ENCODE peak calls at places on chromosomes 11 and 22, in seven cellular contexts. H is cardiac muscle cell; F is effector memory CD4-positive, alpha-beta T cell; C is ovary; I is left ventricle myocardium inferior; W is PC-3; Q is substantia nigra. A is an unnamed sample.

GRCh38 chr22:44180706-44181032 is at the start of gene PARVG:
- DNase-seq in C (no peak), Q (no peak), H (no peak), F (no peak), W (peak), I (no peak), A (peak)

GRCh38 chr22:18023509-18024275 is 669 bp downstream of the MICAL3 start:
- DNase-seq in H (peak), W (peak), F (no peak), I (peak), C (peak), Q (peak), A (peak)

GRCh38 chr22:24137595-24137994 is 43.7 kb upstream of the SUSD2 start:
- DNase-seq in H (peak), Q (no peak), F (no peak), I (no peak), C (no peak), W (no peak), A (no peak)

GRCh38 chr11:59560290-59560701 is 49.0 kb downstream of the OR4D9 start:
- DNase-seq in H (peak), C (peak), I (no peak), F (peak), Q (peak), W (peak), A (peak)

GRCh38 chr11:78420255-78420764 is 2.7 kb upstream of the GAB2 start:
- DNase-seq in C (peak), Q (peak), F (no peak), W (peak), H (peak), I (peak), A (peak)

GRCh38 chr11:79762271-79762935 is 321.6 kb upstream of the TENM4 start:
- DNase-seq in I (no peak), H (no peak), C (peak), F (no peak), W (peak), Q (no peak), A (no peak)

GRCh38 chr11:16883179-16883578 is 131.0 kb downstream of the PLEKHA7 start:
- DNase-seq in H (no peak), Q (no peak), C (no peak), I (peak), F (no peak), W (peak), A (peak)

GRCh38 chr11:63551889-63552266 is 11.3 kb downstream of the PLAAT2 start:
- DNase-seq in W (no peak), Q (no peak), I (no peak), C (no peak), F (no peak), H (no peak), A (no peak)

GRCh38 chr11:134531331-134532135 is 119.5 kb upstream of the B3GAT1 start:
- DNase-seq in I (peak), W (no peak), H (no peak), F (no peak), C (no peak), Q (no peak), A (no peak)

GRCh38 chr11:123231263-123231662 is 36.2 kb upstream of the CLMP start:
- DNase-seq in Q (no peak), I (no peak), C (no peak), F (no peak), W (no peak), H (peak), A (no peak)

GRCh38 chr22:22157500-22157822 is 87.1 kb upstream of the VPREB1 start:
- DNase-seq in F (no peak), C (no peak), I (no peak), Q (no peak), H (no peak), W (no peak), A (no peak)

GRCh38 chr11:393219-394033 is 583 bp upstream of the PKP3 start:
- DNase-seq in C (no peak), F (no peak), I (no peak), Q (no peak), W (peak), H (peak), A (peak)

GRCh38 chr11:12029738-12030363 is 21.4 kb upstream of the DKK3 start:
- DNase-seq in C (no peak), I (no peak), H (no peak), Q (no peak), W (peak), F (no peak), A (peak)

GRCh38 chr11:32316232-32316631 is 119.1 kb downstream of the WT1 start:
- DNase-seq in H (no peak), Q (no peak), F (no peak), I (no peak), C (no peak), W (no peak), A (no peak)

GRCh38 chr11:1373536-1374214 is 16.1 kb upstream of the BRSK2 start:
- DNase-seq in I (no peak), H (no peak), Q (no peak), C (no peak), F (no peak), W (no peak), A (no peak)

GRCh38 chr11:129375731-129376657 is at the start of gene BARX2:
- DNase-seq in I (peak), W (peak), Q (peak), F (no peak), H (peak), C (no peak), A (peak)

GRCh38 chr11:62954478-62954877 is 30.3 kb downstream of the SLC22A6 start:
- DNase-seq in F (no peak), W (no peak), C (no peak), H (no peak), I (no peak), Q (no peak), A (no peak)

GRCh38 chr11:70074701-70075100 is 3.4 kb upstream of the ANO1 start:
- DNase-seq in I (no peak), H (no peak), W (no peak), C (no peak), F (no peak), Q (no peak), A (no peak)

GRCh38 chr11:70185348-70186055 is 17.6 kb upstream of the FADD start:
- DNase-seq in C (no peak), I (no peak), F (no peak), H (no peak), W (no peak), Q (no peak), A (no peak)

GRCh38 chr22:45602824-45603301 is 68.8 kb upstream of the ATXN10 start:
- DNase-seq in Q (no peak), W (no peak), I (no peak), C (no peak), H (peak), F (no peak), A (peak)

GRCh38 chr11:17273668-17274321 is 2.7 kb upstream of the NUCB2 start:
- DNase-seq in I (no peak), W (no peak), C (no peak), H (no peak), Q (no peak), F (no peak), A (no peak)

GRCh38 chr22:44399196-44399837 is 86.6 kb upstream of the SHISAL1 start:
- DNase-seq in C (no peak), I (no peak), Q (no peak), H (no peak), W (no peak), F (no peak), A (no peak)

GRCh38 chr11:18721576-18722292 is 4.3 kb downstream of the IGSF22 start:
- DNase-seq in W (peak), Q (no peak), I (no peak), F (no peak), C (peak), H (peak), A (peak)

GRCh38 chr11:45083544-45084087 is 62.8 kb upstream of the PRDM11 start:
- DNase-seq in H (no peak), Q (no peak), C (no peak), W (peak), F (no peak), I (no peak), A (peak)

GRCh38 chr11:6737872-6738466 is 33.8 kb downstream of the OR2AG2 start:
- DNase-seq in H (peak), F (peak), W (peak), C (no peak), I (no peak), Q (no peak), A (peak)

GRCh38 chr11:112453601-112454577 is 193.2 kb upstream of the PLET1 start:
- DNase-seq in Q (no peak), F (peak), H (peak), W (peak), I (no peak), C (no peak), A (peak)

GRCh38 chr11:15101072-15101701 is 13.5 kb upstream of the INSC start:
- DNase-seq in I (peak), H (peak), C (no peak), W (peak), F (peak), Q (peak), A (peak)

GRCh38 chr11:119832536-119832935 is 103.5 kb upstream of the NECTIN1 start:
- DNase-seq in H (peak), C (peak), Q (no peak), I (no peak), F (no peak), W (peak), A (no peak)

GRCh38 chr22:50012201-50013181 is at the start of gene IL17REL:
- DNase-seq in Q (no peak), W (peak), C (no peak), H (peak), I (peak), F (no peak), A (no peak)

GRCh38 chr11:35583126-35583525 is 35.1 kb upstream of the FJX1 start:
- DNase-seq in F (no peak), C (no peak), Q (no peak), I (no peak), W (peak), H (peak), A (no peak)

GRCh38 chr11:23211221-23211620 is 350.9 kb upstream of the CCDC179 start:
- DNase-seq in I (no peak), Q (no peak), W (no peak), C (no peak), F (no peak), H (no peak), A (peak)

GRCh38 chr11:41056892-41057569 is 402.4 kb downstream of the LRRC4C start:
- DNase-seq in Q (no peak), C (no peak), H (no peak), F (no peak), W (no peak), I (no peak), A (no peak)

GRCh38 chr11:105910095-105910715 is 111.8 kb downstream of the MSANTD4 start:
- DNase-seq in H (no peak), F (no peak), C (no peak), I (no peak), Q (no peak), W (peak), A (peak)

GRCh38 chr11:36510567-36511020 is 522 bp upstream of the TRAF6 start:
- DNase-seq in W (peak), I (no peak), Q (no peak), F (no peak), C (no peak), H (peak), A (peak)

GRCh38 chr11:3959918-3960295 is 104.4 kb downstream of the STIM1 start:
- DNase-seq in F (no peak), H (no peak), Q (no peak), W (no peak), C (no peak), I (no peak), A (no peak)

GRCh38 chr11:130782361-130783221 is 133.7 kb downstream of the SNX19 start:
- DNase-seq in C (no peak), I (no peak), H (peak), Q (no peak), F (no peak), W (peak), A (peak)

GRCh38 chr22:46066691-46067090 is 83.6 kb upstream of the PPARA start:
- DNase-seq in W (peak), C (peak), F (no peak), I (peak), H (no peak), Q (no peak), A (no peak)

GRCh38 chr22:38513063-38513462 is 7.0 kb upstream of the DDX17 start:
- DNase-seq in C (no peak), F (no peak), H (no peak), I (no peak), Q (no peak), W (peak), A (no peak)

GRCh38 chr11:70913715-70914231 is 338.6 kb downstream of the SHANK2 start:
- DNase-seq in W (no peak), H (no peak), Q (no peak), F (no peak), C (no peak), I (no peak), A (no peak)

GRCh38 chr11:67996622-67997459 is 7.1 kb downstream of the UNC93B1 start:
- DNase-seq in Q (no peak), I (peak), C (no peak), H (peak), W (peak), F (no peak), A (no peak)

GRCh38 chr22:35577799-35578659 is 37.4 kb downstream of the RASD2 start:
- DNase-seq in Q (no peak), W (no peak), C (no peak), F (no peak), I (no peak), H (no peak), A (no peak)
- H3K27ac ChIP-seq in Q (no peak), W (no peak), C (no peak), F (no peak), I (peak), H (no peak), A (no peak)

DNA sequence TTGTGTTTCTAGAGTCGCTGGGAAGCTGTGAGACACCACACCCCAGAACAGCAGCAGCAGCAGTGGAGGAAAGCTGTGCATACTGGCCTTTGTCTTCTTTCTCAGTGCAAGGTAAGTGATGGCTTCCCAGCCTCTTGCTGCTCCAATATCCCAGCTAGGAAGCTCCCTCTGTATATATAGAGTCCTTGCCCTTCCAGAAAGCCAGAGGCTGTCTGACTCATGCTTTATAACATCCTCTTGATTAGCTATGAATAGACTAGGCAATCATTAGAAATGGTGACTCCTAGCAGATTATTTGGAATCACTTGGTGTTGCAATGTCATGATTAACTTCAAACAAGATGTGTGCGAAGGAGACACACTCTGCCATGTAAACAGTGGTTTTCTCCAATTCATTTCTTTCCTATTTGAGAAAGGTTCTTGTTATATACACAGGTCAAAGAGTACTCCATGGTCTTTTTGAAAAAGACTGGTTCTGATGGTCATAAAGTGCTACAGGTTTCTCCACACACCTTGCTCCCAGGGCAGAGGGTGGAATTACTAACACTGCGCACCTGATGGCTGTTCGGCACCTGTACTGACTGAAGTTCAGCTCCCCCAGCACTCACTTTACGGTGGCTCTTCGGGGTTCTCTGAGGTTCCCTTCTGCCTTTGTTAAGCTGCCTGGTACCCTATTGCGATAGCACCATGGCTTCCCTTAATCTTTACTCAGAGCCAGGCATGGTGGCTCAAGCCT is at the start of gene MMP1:
- DNase-seq in H (peak), Q (no peak), C (no peak), I (no peak), F (no peak), W (peak), A (peak)
- H3K27ac ChIP-seq in H (no peak), Q (no peak), C (no peak), I (no peak), F (no peak), W (peak), A (no peak)

GRCh38 chr22:42933783-42934144 is 76.7 kb upstream of the ARFGAP3 start:
- DNase-seq in F (no peak), Q (no peak), H (peak), W (peak), C (no peak), I (no peak), A (peak)

GRCh38 chr22:42932197-42932519 is 75.1 kb upstream of the ARFGAP3 start:
- DNase-seq in I (no peak), C (no peak), H (no peak), F (no peak), W (no peak), Q (no peak), A (no peak)

GRCh38 chr22:42932857-42933782 is 76.0 kb upstream of the ARFGAP3 start:
- DNase-seq in C (no peak), Q (no peak), F (no peak), I (no peak), W (no peak), H (no peak), A (no peak)

GRCh38 chr22:42931421-42932196 is 74.5 kb upstream of the ARFGAP3 start:
- DNase-seq in I (no peak), W (no peak), F (no peak), Q (no peak), C (no peak), H (peak), A (no peak)

GRCh38 chr22:42934338-42934737 is 77.3 kb upstream of the ARFGAP3 start:
- DNase-seq in H (no peak), F (no peak), I (no peak), W (no peak), Q (no peak), C (no peak), A (no peak)
- H3K27ac ChIP-seq in H (peak), F (no peak), I (peak), W (peak), Q (peak), C (no peak), A (peak)

GRCh38 chr11:65414776-65415498 is 7.7 kb upstream of the NEAT1 start:
- DNase-seq in I (peak), W (no peak), H (peak), C (peak), Q (no peak), F (no peak), A (no peak)

GRCh38 chr11:65412271-65413076 is 10.1 kb upstream of the NEAT1 start:
- DNase-seq in F (no peak), Q (no peak), I (peak), C (peak), H (no peak), W (no peak), A (no peak)

GRCh38 chr11:65415499-65416340 is 6.9 kb upstream of the NEAT1 start:
- DNase-seq in H (no peak), W (no peak), F (no peak), Q (no peak), C (peak), I (peak), A (no peak)

GRCh38 chr11:65410936-65411680 is 11.5 kb upstream of the NEAT1 start:
- DNase-seq in C (peak), H (no peak), F (no peak), W (no peak), Q (no peak), I (peak), A (no peak)

DNA sequence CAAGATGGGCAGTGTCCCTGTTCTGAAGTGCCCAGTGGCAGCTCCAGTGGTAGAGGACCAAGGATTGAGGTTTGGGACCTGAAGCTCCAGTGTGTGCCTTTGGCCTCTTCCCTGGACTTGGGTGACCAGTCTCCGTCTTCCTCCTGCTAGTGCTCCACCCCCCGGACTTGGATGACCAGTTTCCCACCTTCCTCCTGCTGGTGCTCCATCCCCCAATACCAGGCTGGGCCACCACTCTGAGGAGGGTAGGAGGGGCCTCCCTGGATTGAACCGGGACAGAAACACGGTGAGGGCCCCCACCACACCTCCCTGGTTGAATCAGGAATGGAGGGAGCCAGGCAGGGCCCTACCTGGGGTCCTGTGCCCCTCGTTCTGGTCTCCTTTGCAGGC is 10.9 kb upstream of the NEAT1 start:
- DNase-seq in C (no peak), Q (no peak), W (no peak), H (no peak), F (no peak), I (peak), A (no peak)
- H3K27ac ChIP-seq in C (no peak), Q (peak), W (no peak), H (no peak), F (no peak), I (peak), A (peak)

GRCh38 chr11:65555693-65556231 is 2.4 kb downstream of the LTBP3 start:
- DNase-seq in I (peak), H (peak), Q (no peak), W (peak), F (no peak), C (peak), A (peak)
- H3K27ac ChIP-seq in I (peak), H (no peak), Q (peak), W (peak), F (peak), C (peak), A (peak)

DNA sequence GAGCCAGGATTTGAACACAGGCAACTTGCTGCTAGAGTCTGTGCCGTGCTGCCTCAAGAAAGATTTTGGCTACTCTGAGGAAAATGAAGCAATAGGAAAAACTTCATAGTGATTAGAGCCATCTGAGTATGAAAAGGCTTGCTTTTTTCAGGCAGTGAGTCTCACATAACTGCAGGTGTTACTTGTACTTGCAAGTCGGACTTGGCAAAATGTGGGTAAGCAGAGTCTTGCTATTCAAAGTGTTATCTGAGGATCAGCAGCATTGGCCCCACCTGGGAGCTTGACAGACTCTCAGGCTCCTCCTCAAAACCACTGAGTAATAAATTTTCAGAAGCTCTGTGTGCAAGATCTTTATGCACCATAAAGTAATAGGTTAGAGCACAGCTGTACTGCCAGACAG is 18.1 kb downstream of the RNF141 start:
- DNase-seq in I (no peak), W (no peak), C (no peak), F (no peak), H (no peak), Q (no peak), A (no peak)
- H3K27ac ChIP-seq in I (no peak), W (no peak), C (no peak), F (no peak), H (no peak), Q (peak), A (no peak)

GRCh38 chr22:37471721-37472417 is 14.3 kb downstream of the MFNG start:
- DNase-seq in Q (no peak), F (no peak), C (no peak), W (no peak), I (no peak), H (no peak), A (no peak)

GRCh38 chr22:37467556-37467955 is 18.6 kb downstream of the MFNG start:
- DNase-seq in W (no peak), H (no peak), C (no peak), F (no peak), Q (no peak), I (no peak), A (no peak)

GRCh38 chr22:37469416-37470086 is 16.6 kb downstream of the MFNG start:
- DNase-seq in F (no peak), Q (no peak), H (no peak), I (no peak), C (no peak), W (no peak), A (no peak)

GRCh38 chr22:37472418-37473006 is 13.7 kb downstream of the MFNG start:
- DNase-seq in F (no peak), I (no peak), H (peak), Q (no peak), C (no peak), W (peak), A (peak)

DNA sequence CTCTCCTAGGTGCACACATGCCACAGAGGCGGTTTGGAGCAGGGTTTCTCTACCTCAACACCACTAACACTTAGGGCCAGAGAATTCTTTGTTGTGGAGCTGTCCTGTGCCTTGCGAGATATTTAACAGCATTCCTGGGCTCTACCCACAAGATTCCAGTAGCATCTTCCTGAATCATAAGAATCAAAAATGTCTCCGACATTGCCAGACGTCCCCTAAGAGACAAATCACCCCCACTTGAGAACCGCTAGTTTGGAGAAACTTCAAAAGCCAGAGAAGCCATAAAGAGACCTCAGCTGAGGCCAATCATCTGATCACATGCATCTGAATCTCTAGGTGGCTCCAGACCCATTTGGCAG is 16.1 kb downstream of the MFNG start:
- DNase-seq in H (no peak), C (no peak), F (no peak), W (no peak), Q (no peak), I (no peak), A (no peak)
- H3K27ac ChIP-seq in H (no peak), C (no peak), F (no peak), W (no peak), Q (no peak), I (no peak), A (no peak)

A was measured in RWPE1.